ENCODE peak calls at places on chromosomes 1 and 21, in eight cellular contexts. F, Y, U, B, Q, V, T and M are unnamed samples.

GRCh38 chr1:38125837-38126520 is 79.4 kb upstream of the POU3F1 start:
- DNase-seq in T (no peak), Y (no peak), V (no peak), U (no peak), Q (peak; percentile 77), F (no peak), B (no peak), M (peak; percentile 44)

GRCh38 chr21:34198232-34199120 is 125.1 kb downstream of the MRPS6 start:
- DNase-seq in T (no peak), V (no peak), U (no peak), F (no peak), B (no peak), Y (no peak), Q (no peak), M (no peak)

GRCh38 chr1:1419812-1420653 is 1.0 kb downstream of the ANKRD65 start:
- DNase-seq in T (no peak), Q (no peak), F (no peak), U (no peak), Y (no peak), B (no peak), V (no peak), M (no peak)

GRCh38 chr1:190373705-190374336 is 103.8 kb downstream of the BRINP3 start:
- DNase-seq in U (peak; percentile 36), F (no peak), Y (no peak), T (no peak), B (no peak), V (no peak), Q (peak; percentile 74), M (peak; percentile 67)

GRCh38 chr1:223077434-223077833 is 65.6 kb downstream of the TLR5 start:
- DNase-seq in B (no peak), U (no peak), V (no peak), Y (no peak), F (no peak), Q (no peak), T (no peak), M (no peak)

GRCh38 chr1:246582301-246583055 is 16.2 kb downstream of the CNST start:
- DNase-seq in V (no peak), U (no peak), F (no peak), T (no peak), B (no peak), Y (no peak), Q (no peak), M (no peak)

GRCh38 chr1:109984190-109984455 is 442 bp upstream of the AHCYL1 start:
- DNase-seq in Q (peak; percentile 23), B (peak; percentile 91), V (no peak), F (no peak), U (peak; percentile 65), T (no peak), Y (no peak), M (peak; percentile 42)

GRCh38 chr21:43903451-43904091 is 38.5 kb downstream of the AGPAT3 start:
- DNase-seq in Q (no peak), B (no peak), U (no peak), V (no peak), F (no peak), T (peak; percentile 71), Y (no peak), M (no peak)

GRCh38 chr21:46095106-46095719 is 2.7 kb upstream of the COL6A2 start:
- DNase-seq in Y (no peak), U (no peak), F (no peak), V (no peak), B (no peak), T (no peak), Q (no peak), M (no peak)

GRCh38 chr1:228508253-228508652 is 21.1 kb downstream of the RNF187 start:
- DNase-seq in F (no peak), U (no peak), B (no peak), T (no peak), Q (no peak), V (no peak), Y (no peak), M (no peak)

GRCh38 chr1:177442580-177442979 is 271.8 kb downstream of the BRINP2 start:
- DNase-seq in Q (no peak), U (no peak), B (no peak), V (no peak), T (no peak), F (no peak), Y (no peak), M (no peak)

GRCh38 chr1:17883662-17884395 is 128.7 kb downstream of the ACTL8 start:
- DNase-seq in B (no peak), U (no peak), Q (no peak), V (no peak), F (no peak), T (no peak), Y (no peak), M (no peak)

GRCh38 chr1:62245201-62245600 is 50.6 kb downstream of the L1TD1 start:
- DNase-seq in V (no peak), F (no peak), U (no peak), T (no peak), Q (peak; percentile 64), Y (no peak), B (peak; percentile 6), M (peak; percentile 22)

DNA sequence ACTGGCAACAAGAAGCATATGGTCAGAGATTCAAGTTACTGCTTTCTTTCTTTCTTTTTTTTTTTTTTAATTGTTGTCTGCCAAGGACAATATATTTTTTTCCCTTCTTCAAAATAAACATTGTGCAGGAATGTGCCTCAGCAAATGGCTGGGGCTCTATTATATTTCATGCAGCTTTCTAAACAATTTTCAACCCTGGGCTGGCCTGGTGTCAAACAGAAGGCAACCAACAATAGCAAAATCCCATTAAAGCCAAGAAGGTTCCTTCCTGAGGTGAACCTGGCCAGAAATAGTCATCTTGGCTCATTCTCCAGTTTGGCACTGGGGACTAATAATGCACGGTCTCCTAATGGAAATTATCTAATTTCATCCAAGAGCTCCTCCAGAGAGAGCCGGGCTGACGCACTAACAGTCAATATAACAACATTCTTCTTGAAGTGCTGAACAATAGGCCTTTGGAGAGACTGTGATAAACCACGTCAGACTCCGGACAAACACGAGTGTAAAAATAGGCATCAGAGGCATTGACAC is 35.7 kb upstream of the HLX start:
- DNase-seq in B (peak; percentile 39), U (no peak), T (no peak), V (no peak), Q (no peak), Y (peak; percentile 23), F (peak; percentile 19), M (no peak)
- TF ChIP-seq CTCF in B (no peak), U (no peak), T (no peak), V (no peak), Q (no peak), Y (no peak), F (no peak), M (no peak)

GRCh38 chr1:24118410-24119242 is 6.7 kb upstream of the MYOM3 start:
- DNase-seq in Q (no peak), T (no peak), V (no peak), B (no peak), F (no peak), U (no peak), Y (no peak), M (no peak)

GRCh38 chr1:24119489-24119858 is 7.5 kb upstream of the MYOM3 start:
- DNase-seq in Y (no peak), T (no peak), B (no peak), V (no peak), F (no peak), Q (no peak), U (no peak), M (no peak)

GRCh38 chr1:24117132-24117531 is 5.2 kb upstream of the MYOM3 start:
- DNase-seq in B (no peak), F (no peak), Q (no peak), T (no peak), V (no peak), Y (no peak), U (no peak), M (no peak)

GRCh38 chr1:24119859-24120756 is 8.2 kb upstream of the MYOM3 start:
- DNase-seq in Q (peak; percentile 10), U (no peak), T (peak; percentile 48), B (peak; percentile 43), F (no peak), Y (peak; percentile 91), V (no peak), M (peak; percentile 89)

GRCh38 chr1:24117722-24118409 is 5.9 kb upstream of the MYOM3 start:
- DNase-seq in F (no peak), T (no peak), V (no peak), B (peak; percentile 52), Q (peak; percentile 86), U (peak; percentile 56), Y (no peak), M (peak; percentile 55)
- TF ChIP-seq CTCF in F (no peak), T (no peak), V (no peak), B (no peak), Q (no peak), U (no peak), Y (no peak), M (no peak)

GRCh38 chr1:198253259-198253658 is 96.5 kb downstream of the NEK7 start:
- DNase-seq in V (no peak), T (no peak), B (no peak), Y (no peak), Q (no peak), U (no peak), F (no peak), M (no peak)

GRCh38 chr1:198254948-198255347 is 98.2 kb downstream of the NEK7 start:
- DNase-seq in Q (no peak), Y (no peak), T (no peak), U (no peak), B (no peak), F (no peak), V (no peak), M (no peak)

GRCh38 chr1:198253668-198254067 is 96.9 kb downstream of the NEK7 start:
- DNase-seq in U (no peak), F (no peak), Q (peak; percentile 52), T (no peak), B (peak; percentile 75), Y (no peak), V (no peak), M (peak; percentile 46)

GRCh38 chr1:198255783-198256182 is 99.0 kb downstream of the NEK7 start:
- DNase-seq in B (no peak), U (no peak), F (no peak), Q (no peak), T (no peak), V (no peak), Y (no peak), M (no peak)

DNA sequence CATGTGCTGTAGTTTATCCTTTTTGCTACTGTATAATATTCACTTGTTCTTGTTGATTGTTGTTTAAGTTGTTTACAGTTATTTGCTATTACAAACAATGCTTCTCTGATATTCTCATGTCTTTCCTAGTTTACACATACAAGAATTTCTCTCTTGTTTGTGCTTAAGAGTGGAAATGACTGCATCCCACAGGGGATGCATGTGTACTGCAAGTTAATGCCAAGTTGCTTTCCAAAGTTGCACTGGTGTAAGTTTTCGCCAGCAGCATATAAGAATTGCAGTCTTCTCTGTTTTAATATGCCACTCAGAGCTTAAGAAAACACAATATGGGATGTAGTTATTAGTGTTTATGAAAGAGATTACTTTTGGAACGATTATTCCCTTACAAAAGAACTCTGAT is 97.7 kb downstream of the NEK7 start:
- DNase-seq in Y (no peak), V (no peak), B (no peak), Q (peak; percentile 9), U (no peak), F (no peak), T (no peak), M (no peak)
- TF ChIP-seq CTCF in Y (no peak), V (peak; percentile 14), B (peak; percentile 12), Q (no peak), U (no peak), F (no peak), T (no peak), M (no peak)

DNA sequence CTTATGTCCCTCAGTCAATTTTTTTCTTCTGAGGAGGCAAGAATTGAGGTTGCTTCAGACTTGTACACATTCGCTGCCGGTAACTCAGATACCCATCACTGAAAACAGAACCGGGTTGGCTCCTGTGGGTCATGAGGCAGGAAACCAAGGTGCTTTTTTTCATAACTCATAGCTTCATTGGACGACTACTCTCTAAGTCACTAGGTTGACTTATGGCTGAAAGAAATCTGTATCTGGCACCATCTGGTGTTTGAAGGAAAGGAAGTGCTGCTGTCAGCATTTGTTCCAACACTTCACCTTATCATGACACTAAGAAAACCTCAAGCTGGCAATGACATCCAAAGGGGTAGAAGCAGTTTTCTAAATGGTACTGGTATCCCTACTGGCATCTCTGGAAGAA is 82.3 kb downstream of the TBX19 start:
- DNase-seq in B (no peak), Q (no peak), V (no peak), F (no peak), T (no peak), U (no peak), Y (no peak), M (no peak)
- TF ChIP-seq CTCF in B (no peak), Q (no peak), V (no peak), F (no peak), T (no peak), U (no peak), Y (no peak), M (no peak)